ENCODE peak calls at places on chromosome 14, in nine cellular contexts. F is right lobe of liver; D is spleen; U is GDM1; S is NCI-H187 treated with DMSO at 0.1 percent for 48 hours; H is stimulated activated CD4-positive, alpha-beta T cell treated with anti-CD3 and anti-CD28 coated beads, Interleukin-1b, Interleukin-23, amount 100 ng/mL, for 48 hours; K is AG08395; M is fibroblast of mammary gland; A is fibroblast of the aortic adventitia. C is an unnamed sample.

GRCh38 chr14:102362084-102362483 is 606 bp downstream of the CINP start:
- DNase-seq in U (no peak), H (peak; percentile 72), S (no peak), K (peak; percentile 56), M (peak; percentile 65), F (no peak), D (no peak), A (peak; percentile 32), C (no peak)

GRCh38 chr14:104357689-104358527 is 219.5 kb downstream of the KIF26A start:
- DNase-seq in U (no peak), H (no peak), K (no peak), A (no peak), D (peak; percentile 70), S (no peak), M (no peak), F (peak; percentile 36), C (no peak)

GRCh38 chr14:56594428-56594827 is 14.8 kb downstream of the TMEM260 start:
- DNase-seq in A (no peak), M (no peak), F (no peak), S (no peak), D (no peak), H (no peak), K (no peak), U (no peak), C (no peak)

GRCh38 chr14:24365600-24366374 is 2.2 kb upstream of the NFATC4 start:
- DNase-seq in M (peak; percentile 95), A (peak; percentile 96), D (peak; percentile 92), K (peak; percentile 77), S (peak; percentile 45), F (peak; percentile 83), H (peak; percentile 80), U (peak; percentile 92), C (peak; percentile 71)

GRCh38 chr14:67370830-67371229 is 10.7 kb downstream of the EIF2S1 start:
- DNase-seq in F (no peak), S (no peak), U (no peak), H (no peak), D (no peak), K (no peak), A (no peak), M (peak; percentile 74), C (no peak)

GRCh38 chr14:51520087-51520486 is 131.6 kb upstream of the FRMD6 start:
- DNase-seq in S (no peak), M (peak; percentile 56), U (no peak), D (no peak), H (no peak), F (no peak), K (no peak), A (peak; percentile 72), C (no peak)

GRCh38 chr14:32342854-32343200 is 13.7 kb downstream of the AKAP6 start:
- DNase-seq in F (no peak), A (no peak), D (no peak), S (no peak), K (no peak), U (no peak), M (no peak), H (no peak), C (no peak)

GRCh38 chr14:67815573-67816235 is 686 bp downstream of the ZFYVE26 start:
- DNase-seq in U (no peak), K (peak; percentile 30), D (no peak), F (no peak), M (peak; percentile 46), S (no peak), H (no peak), A (peak; percentile 57), C (no peak)

GRCh38 chr14:99728231-99728920 is 44.3 kb downstream of the CYP46A1 start:
- DNase-seq in K (no peak), M (no peak), U (no peak), A (no peak), D (peak; percentile 62), H (no peak), S (no peak), F (peak; percentile 42), C (no peak)

GRCh38 chr14:74954947-74955228 is 509 bp downstream of the PGF start:
- DNase-seq in A (no peak), U (no peak), H (no peak), K (no peak), F (no peak), D (no peak), M (no peak), S (no peak), C (no peak)

GRCh38 chr14:76918751-76919421 is 92.7 kb downstream of the LRRC74A start:
- DNase-seq in U (no peak), F (peak; percentile 97), A (peak; percentile 99), H (no peak), S (no peak), D (peak; percentile 88), K (peak; percentile 96), M (peak; percentile 98), C (peak; percentile 77)

GRCh38 chr14:41642402-41643195 is 35.9 kb downstream of the LRFN5 start:
- DNase-seq in H (no peak), D (no peak), F (no peak), A (peak; percentile 3), U (no peak), M (no peak), S (no peak), K (no peak), C (no peak)

GRCh38 chr14:61614693-61615092 is 80.6 kb upstream of the HIF1A start:
- DNase-seq in H (no peak), A (no peak), D (no peak), M (no peak), F (no peak), K (no peak), S (no peak), U (no peak), C (no peak)

GRCh38 chr14:68846466-68846865 is 53.6 kb upstream of the ZFP36L1 start:
- DNase-seq in M (no peak), D (no peak), H (no peak), K (no peak), S (no peak), A (no peak), F (no peak), U (no peak), C (no peak)

GRCh38 chr14:27256805-27257204 is 659.0 kb upstream of the NOVA1 start:
- DNase-seq in A (no peak), D (no peak), M (no peak), U (no peak), F (no peak), S (no peak), K (no peak), H (no peak), C (no peak)

GRCh38 chr14:104361921-104362681 is 217.5 kb upstream of the C14orf180 start:
- DNase-seq in S (no peak), H (no peak), K (no peak), A (no peak), D (peak; percentile 69), M (no peak), F (peak; percentile 34), U (no peak), C (no peak)

GRCh38 chr14:68810173-68811153 is 17.6 kb upstream of the ZFP36L1 start:
- DNase-seq in H (no peak), K (no peak), D (no peak), S (no peak), A (no peak), F (no peak), M (no peak), U (no peak), C (no peak)